ENCODE peak calls at places on chromosomes 13 and 19, in four cellular contexts. F is activated naive CD4-positive, alpha-beta T cell treated with Interleukin-2 at 50 U/mL for 16 hours; B is brain microvascular endothelial cell; S is left lung. Z is an unnamed sample.

GRCh38 chr13:113860579-113861432 is 3.1 kb downstream of the GAS6 start:
- DNase-seq in B (no peak), F (no peak), S (peak), Z (no peak)

GRCh38 chr19:39112338-39112890 is 13.2 kb upstream of the PAK4 start:
- DNase-seq in F (no peak), B (no peak), S (no peak), Z (no peak)

GRCh38 chr13:47832458-47832972 is 168.6 kb downstream of the SUCLA2 start:
- DNase-seq in B (no peak), S (no peak), F (no peak), Z (no peak)

GRCh38 chr19:9431475-9431874 is 3.9 kb downstream of the ZNF266 start:
- DNase-seq in S (no peak), F (peak), B (peak), Z (peak)

GRCh38 chr13:62611343-62611742 is 1195.7 kb upstream of the PCDH20 start:
- DNase-seq in B (no peak), S (no peak), F (no peak), Z (no peak)

GRCh38 chr19:19860756-19861390 is 4.8 kb upstream of the ZNF253 start:
- DNase-seq in F (peak), B (no peak), S (no peak), Z (peak)

GRCh38 chr13:80195649-80196048 is 145.3 kb downstream of the SPRY2 start:
- DNase-seq in S (no peak), F (no peak), B (no peak), Z (no peak)

GRCh38 chr19:18514800-18515682 is 6.8 kb downstream of the ELL start:
- DNase-seq in B (peak), F (peak), S (peak), Z (no peak)